ENCODE peak calls at places on chromosomes 6 and 20, in eight cellular contexts. S is right atrium auricular region; B is aorta; X is M059J; A is GM03348; I is skeletal muscle cell; D is SK-MEL-5; K is activated CD8-positive, alpha-beta memory T cell treated with anti-CD3 and anti-CD28 coated beads, Interleukin-2, amount 50 U/mL, for 4 hours. T is an unnamed sample.

GRCh38 chr6:28922841-28923317 is 906 bp downstream of the TRIM27 start:
- DNase-seq in A (no peak), D (peak; percentile 43), B (no peak), I (no peak), X (peak; percentile 58), K (peak; percentile 24), S (no peak), T (peak; percentile 53)

GRCh38 chr20:56400001-56400640 is 7.7 kb downstream of the CSTF1 start:
- DNase-seq in K (peak; percentile 68), A (peak; percentile 74), D (peak; percentile 81), B (no peak), I (no peak), S (peak; percentile 70), X (peak; percentile 72), T (peak; percentile 73)

GRCh38 chr6:34792605-34793500 is 970 bp downstream of the BLTP3A start:
- DNase-seq in S (peak; percentile 65), K (no peak), A (peak; percentile 66), I (no peak), X (peak; percentile 65), D (peak; percentile 25), B (no peak), T (peak; percentile 63)

GRCh38 chr6:31402324-31403282 is 792 bp upstream of the MICA start:
- DNase-seq in S (no peak), I (no peak), A (peak; percentile 13), K (peak; percentile 37), B (no peak), X (peak; percentile 77), D (no peak), T (peak; percentile 61)

GRCh38 chr20:46554850-46555249 is 4.4 kb upstream of the OCSTAMP start:
- DNase-seq in S (no peak), X (no peak), K (no peak), I (no peak), B (no peak), A (no peak), D (no peak), T (no peak)

GRCh38 chr6:41732601-41733348 is 2.6 kb downstream of the TFEB start:
- DNase-seq in K (peak; percentile 58), B (peak; percentile 66), X (peak; percentile 55), D (no peak), I (no peak), S (no peak), A (no peak), T (no peak)

GRCh38 chr6:12097791-12098190 is 85.7 kb downstream of the HIVEP1 start:
- DNase-seq in K (no peak), B (no peak), X (peak; percentile 20), D (no peak), I (no peak), A (peak; percentile 22), S (no peak), T (peak; percentile 59)

GRCh38 chr6:16684896-16685554 is 76.2 kb downstream of the ATXN1 start:
- DNase-seq in S (no peak), I (peak; percentile 56), D (no peak), K (peak; percentile 79), X (peak; percentile 71), B (no peak), A (peak; percentile 34), T (peak; percentile 82)

GRCh38 chr6:159451051-159451450 is 242.0 kb downstream of the SOD2 start:
- DNase-seq in B (no peak), D (no peak), X (no peak), I (peak; percentile 79), S (no peak), K (no peak), A (peak; percentile 50), T (peak; percentile 36)

GRCh38 chr6:20688710-20689500 is 154.6 kb downstream of the CDKAL1 start:
- DNase-seq in K (no peak), D (peak; percentile 13), X (peak; percentile 91), B (no peak), A (no peak), I (peak; percentile 88), S (no peak), T (peak; percentile 73)

GRCh38 chr6:117404548-117404947 is 21.2 kb downstream of the ROS1 start:
- DNase-seq in K (no peak), S (no peak), X (no peak), B (no peak), I (no peak), A (peak; percentile 60), D (no peak), T (no peak)

GRCh38 chr6:133945158-133945557 is 7.9 kb upstream of the TBPL1 start:
- DNase-seq in S (no peak), X (peak; percentile 32), K (no peak), I (no peak), A (peak; percentile 9), B (no peak), D (peak; percentile 11), T (peak; percentile 30)

GRCh38 chr6:159988983-159989454 is 20.1 kb downstream of the IGF2R start:
- DNase-seq in X (peak; percentile 87), K (no peak), I (no peak), S (no peak), D (no peak), A (peak; percentile 17), B (no peak), T (peak; percentile 69)

GRCh38 chr6:168217880-168218537 is 101.6 kb downstream of the DACT2 start:
- DNase-seq in B (no peak), D (no peak), A (no peak), S (no peak), K (no peak), I (no peak), X (no peak), T (no peak)

GRCh38 chr20:49381558-49382493 is 100.6 kb downstream of the KCNB1 start:
- DNase-seq in A (peak; percentile 54), X (peak; percentile 69), B (peak; percentile 92), K (no peak), I (no peak), D (no peak), S (peak; percentile 75), T (peak; percentile 56)

GRCh38 chr6:97312241-97312640 is 29.2 kb upstream of the MMS22L start:
- DNase-seq in A (no peak), K (no peak), I (no peak), B (no peak), S (no peak), X (peak; percentile 52), D (no peak), T (no peak)

GRCh38 chr6:4289770-4290320 is 154.5 kb upstream of the ECI2 start:
- DNase-seq in S (no peak), B (no peak), A (no peak), I (no peak), D (no peak), X (peak; percentile 24), K (no peak), T (no peak)

GRCh38 chr6:163946437-163946836 is 531.9 kb downstream of the QKI start:
- DNase-seq in I (no peak), A (no peak), B (no peak), D (no peak), X (no peak), S (no peak), K (no peak), T (no peak)

GRCh38 chr6:26403888-26404287 is 1.8 kb downstream of the BTN3A1 start:
- DNase-seq in B (no peak), X (no peak), D (no peak), I (no peak), K (no peak), S (no peak), A (no peak), T (no peak)

GRCh38 chr20:38165966-38166706 is 1.1 kb upstream of the TGM2 start:
- DNase-seq in D (no peak), S (no peak), A (no peak), K (no peak), B (peak; percentile 72), I (no peak), X (no peak), T (no peak)

GRCh38 chr20:36582322-36582721 is 8.9 kb downstream of the TGIF2 start:
- DNase-seq in I (no peak), K (no peak), D (no peak), A (no peak), X (no peak), B (no peak), S (no peak), T (no peak)

GRCh38 chr20:51456511-51457280 is 85.8 kb downstream of the NFATC2 start:
- DNase-seq in A (peak; percentile 97), B (peak; percentile 98), K (no peak), I (peak; percentile 95), X (peak; percentile 99), D (peak; percentile 94), S (peak; percentile 95), T (peak; percentile 98)

T was measured in EL.